ENCODE peak calls at places on chromosomes 11 and 22, in five cellular contexts. A is HepG2, B is A549, X is K562, K is GM12878. O is an unnamed sample.

GRCh38 chr11:112113539-112114457 is 27.1 kb downstream of the SDHD start:
- DNase-seq in A (peak), B (peak), X (peak), K (no peak), O (peak)

GRCh38 chr11:63813563-63814382 is 517 bp downstream of the SPINDOC start:
- DNase-seq in A (no peak), B (peak), X (peak), K (no peak), O (peak)

GRCh38 chr11:123103326-123103980 is 41.5 kb upstream of the HSPA8 start:
- DNase-seq in A (peak), B (peak), X (peak), K (no peak), O (peak)

GRCh38 chr11:120174866-120175265 is 36.0 kb upstream of the OAF start:
- DNase-seq in A (no peak), B (no peak), X (no peak), K (no peak), O (no peak)

GRCh38 chr22:30245985-30246901 is at the start of gene LIF:
- DNase-seq in A (no peak), B (no peak), X (peak), K (no peak), O (peak)

GRCh38 chr11:18064035-18064434 is 18.0 kb upstream of the TPH1 start:
- DNase-seq in A (no peak), B (no peak), X (no peak), K (no peak), O (no peak)

GRCh38 chr11:20669833-20670684 is 673 bp downstream of the NELL1 start:
- DNase-seq in A (no peak), B (no peak), X (no peak), K (no peak), O (peak)

GRCh38 chr11:92929168-92930053 is 40.0 kb upstream of the MTNR1B start:
- DNase-seq in A (no peak), B (no peak), X (no peak), K (no peak), O (no peak)

GRCh38 chr11:73797457-73797856 is 9.8 kb downstream of the MRPL48 start:
- DNase-seq in A (no peak), B (no peak), X (no peak), K (no peak), O (no peak)

DNA sequence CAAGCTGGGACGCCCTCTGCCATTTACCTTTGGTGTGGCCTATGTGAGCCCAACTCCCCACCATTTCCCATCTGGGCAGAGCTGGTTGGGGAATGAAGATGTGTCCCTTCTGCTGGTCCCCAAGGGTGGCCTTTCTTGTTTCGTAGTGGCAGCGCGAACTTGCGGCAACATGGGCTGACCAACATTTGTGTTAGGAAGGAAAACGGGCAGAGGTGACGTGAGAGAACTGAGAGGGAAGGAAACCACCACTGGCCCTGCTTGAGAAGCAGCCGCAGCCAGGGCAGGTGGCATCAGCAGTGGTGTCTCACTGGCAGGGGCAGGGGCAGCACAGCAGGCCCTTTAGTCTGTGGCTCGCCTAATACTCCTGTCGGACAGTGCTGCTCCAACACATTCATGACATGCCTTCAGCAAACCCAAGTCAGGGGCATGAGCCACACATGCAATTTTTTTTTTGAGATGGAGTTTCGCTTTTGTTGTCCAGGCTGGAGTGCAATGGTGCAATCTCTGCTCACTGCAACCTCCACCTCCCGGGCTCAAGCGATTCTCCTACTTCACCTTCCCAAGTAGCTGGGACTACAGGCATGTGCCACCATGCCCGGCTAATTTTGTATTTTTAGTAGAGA is 29.9 kb downstream of the LRRC74B start:
- DNase-seq in A (no peak), B (no peak), X (no peak), K (no peak), O (no peak)
- TF ChIP-seq REST in A (no peak), B (no peak), X (peak), K (no peak), O (no peak)

GRCh38 chr22:43312608-43313007 is 30.6 kb downstream of the SCUBE1 start:
- DNase-seq in A (no peak), B (no peak), X (no peak), K (no peak), O (no peak)

GRCh38 chr22:43313497-43314474 is 29.4 kb downstream of the SCUBE1 start:
- DNase-seq in A (no peak), B (no peak), X (no peak), K (no peak), O (peak)

GRCh38 chr22:43308451-43309235 is 34.5 kb downstream of the SCUBE1 start:
- DNase-seq in A (no peak), B (no peak), X (no peak), K (no peak), O (peak)

GRCh38 chr22:43310798-43311197 is 32.4 kb downstream of the SCUBE1 start:
- DNase-seq in A (no peak), B (no peak), X (no peak), K (no peak), O (no peak)

GRCh38 chr22:43310311-43310710 is 32.9 kb downstream of the SCUBE1 start:
- DNase-seq in A (no peak), B (no peak), X (peak), K (no peak), O (no peak)
- TF ChIP-seq JUNB in A (no peak), B (no peak), X (no peak), K (no peak), O (no peak)

DNA sequence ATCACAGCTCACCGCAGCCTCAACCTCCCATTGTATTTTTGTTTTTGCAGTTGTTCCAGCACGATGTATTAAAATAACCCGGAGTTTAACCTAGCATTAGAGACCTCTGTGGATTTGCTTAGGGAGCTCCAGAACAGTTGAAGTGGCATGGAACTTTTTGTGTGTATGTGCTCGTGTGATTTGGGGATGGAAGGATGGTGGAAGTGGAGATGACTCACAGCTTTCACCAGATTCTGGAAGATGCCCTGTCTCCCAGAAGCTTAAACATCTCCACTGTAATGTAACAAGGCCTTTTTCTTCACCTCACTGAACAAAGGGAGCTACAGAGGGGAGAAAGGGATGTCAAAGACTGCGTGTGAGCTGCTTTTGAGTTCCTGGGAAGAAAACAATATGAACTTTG is 226.2 kb downstream of the ADAMTS15 start:
- DNase-seq in A (no peak), B (no peak), X (no peak), K (no peak), O (no peak)
- TF ChIP-seq REST in A (no peak), B (no peak), X (no peak), K (no peak), O (no peak)

GRCh38 chr11:1498262-1498661 is 11.7 kb upstream of the MOB2 start:
- DNase-seq in A (no peak), B (no peak), X (no peak), K (no peak), O (no peak)

GRCh38 chr11:1497600-1497999 is 11.0 kb upstream of the MOB2 start:
- DNase-seq in A (no peak), B (no peak), X (no peak), K (no peak), O (no peak)

GRCh38 chr11:1500466-1501420 is 14.2 kb upstream of the MOB2 start:
- DNase-seq in A (no peak), B (no peak), X (no peak), K (no peak), O (no peak)

GRCh38 chr11:1499899-1500298 is 13.3 kb upstream of the MOB2 start:
- DNase-seq in A (no peak), B (no peak), X (no peak), K (no peak), O (no peak)

DNA sequence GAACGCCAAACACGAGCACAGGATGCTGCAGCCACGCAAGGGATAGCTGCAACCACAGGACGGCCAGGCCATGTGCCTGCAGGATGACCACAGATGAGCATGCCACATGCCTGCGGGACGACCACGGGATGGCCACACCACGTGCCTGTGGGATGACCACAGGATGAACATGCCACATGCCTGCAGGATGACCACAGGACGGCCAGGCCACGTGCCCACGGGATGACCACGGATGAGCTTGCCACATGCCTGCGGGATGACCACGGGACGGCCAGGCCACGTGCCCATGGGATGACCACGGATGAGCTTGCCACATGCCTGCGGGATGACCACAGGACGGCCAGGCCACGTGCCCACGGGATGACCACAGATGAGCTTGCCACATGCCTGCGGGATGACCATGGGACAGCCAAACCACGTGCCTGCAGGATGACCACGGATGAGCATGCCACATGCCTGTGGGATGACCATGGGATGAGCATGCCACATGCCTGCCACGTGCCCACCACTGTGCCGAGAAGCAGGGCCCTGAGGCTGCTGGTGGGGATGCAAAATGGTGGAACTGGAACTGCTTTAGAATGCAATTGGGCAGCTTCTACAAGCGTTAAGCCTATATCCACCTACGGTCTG is 12.8 kb upstream of the MOB2 start:
- DNase-seq in A (no peak), B (peak), X (no peak), K (no peak), O (no peak)
- TF ChIP-seq JUNB in A (no peak), B (no peak), X (no peak), K (no peak), O (no peak)

DNA sequence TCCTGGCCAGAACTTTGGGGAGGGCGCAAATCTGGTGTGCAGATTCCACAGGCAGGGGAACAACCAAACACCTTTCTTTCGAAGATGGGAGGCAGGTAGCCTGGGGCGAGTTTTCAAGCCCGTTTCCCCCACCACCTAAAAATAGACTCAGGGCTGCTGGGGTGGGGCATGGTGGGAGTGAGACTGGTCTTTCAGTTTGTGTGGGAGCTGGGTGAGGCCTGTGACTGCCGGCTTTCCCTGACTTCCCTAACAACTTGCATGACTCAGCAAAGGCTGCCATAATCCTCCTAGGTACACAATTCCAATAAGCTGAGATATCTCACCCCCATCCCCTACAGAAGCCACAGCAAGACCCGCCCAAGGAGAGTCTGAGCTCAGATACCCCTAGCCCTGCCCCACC is 4.3 kb upstream of the OR5B12 start:
- DNase-seq in A (no peak), B (no peak), X (no peak), K (no peak), O (no peak)
- TF ChIP-seq REST in A (no peak), B (no peak), X (no peak), K (no peak), O (no peak)

GRCh38 chr11:47688986-47689385 is 26.2 kb downstream of the AGBL2 start:
- DNase-seq in A (no peak), B (no peak), X (no peak), K (no peak), O (no peak)

GRCh38 chr11:47688101-47688500 is 27.1 kb downstream of the AGBL2 start:
- DNase-seq in A (no peak), B (no peak), X (no peak), K (no peak), O (no peak)

GRCh38 chr11:47689480-47689879 is 25.7 kb downstream of the AGBL2 start:
- DNase-seq in A (no peak), B (no peak), X (no peak), K (no peak), O (no peak)

DNA sequence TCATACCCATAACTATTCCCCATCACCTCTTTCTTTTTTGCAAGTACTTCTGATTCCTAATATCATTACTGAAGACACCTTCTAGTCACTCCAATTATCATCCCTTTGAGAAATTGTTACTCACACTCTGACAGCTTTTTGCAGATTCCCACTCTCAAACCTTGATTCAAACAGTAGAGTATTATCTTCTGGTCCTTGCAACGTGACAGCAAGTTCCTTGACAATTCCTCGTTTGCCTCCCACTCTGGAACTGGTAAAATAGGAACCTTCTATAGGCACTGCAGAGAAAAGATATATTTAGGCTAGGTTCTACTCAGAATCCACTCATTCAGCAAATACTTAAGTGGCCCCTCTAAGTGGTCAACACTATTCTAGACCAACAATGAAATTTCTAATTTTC is 23.2 kb downstream of the AGBL2 start:
- DNase-seq in A (no peak), B (no peak), X (no peak), K (no peak), O (no peak)
- TF ChIP-seq JUNB in A (no peak), B (no peak), X (no peak), K (no peak), O (no peak)

GRCh38 chr22:24592144-24592845 is 578 bp downstream of the LRRC75B start:
- DNase-seq in A (no peak), B (peak), X (no peak), K (no peak), O (peak)
- TF ChIP-seq REST in A (no peak), B (no peak), X (no peak), K (no peak), O (no peak)

GRCh38 chr11:118226781-118227180 is 2.0 kb upstream of the JAML start:
- DNase-seq in A (no peak), B (no peak), X (no peak), K (no peak), O (no peak)
- TF ChIP-seq JUNB in A (no peak), B (no peak), X (no peak), K (no peak), O (no peak)

DNA sequence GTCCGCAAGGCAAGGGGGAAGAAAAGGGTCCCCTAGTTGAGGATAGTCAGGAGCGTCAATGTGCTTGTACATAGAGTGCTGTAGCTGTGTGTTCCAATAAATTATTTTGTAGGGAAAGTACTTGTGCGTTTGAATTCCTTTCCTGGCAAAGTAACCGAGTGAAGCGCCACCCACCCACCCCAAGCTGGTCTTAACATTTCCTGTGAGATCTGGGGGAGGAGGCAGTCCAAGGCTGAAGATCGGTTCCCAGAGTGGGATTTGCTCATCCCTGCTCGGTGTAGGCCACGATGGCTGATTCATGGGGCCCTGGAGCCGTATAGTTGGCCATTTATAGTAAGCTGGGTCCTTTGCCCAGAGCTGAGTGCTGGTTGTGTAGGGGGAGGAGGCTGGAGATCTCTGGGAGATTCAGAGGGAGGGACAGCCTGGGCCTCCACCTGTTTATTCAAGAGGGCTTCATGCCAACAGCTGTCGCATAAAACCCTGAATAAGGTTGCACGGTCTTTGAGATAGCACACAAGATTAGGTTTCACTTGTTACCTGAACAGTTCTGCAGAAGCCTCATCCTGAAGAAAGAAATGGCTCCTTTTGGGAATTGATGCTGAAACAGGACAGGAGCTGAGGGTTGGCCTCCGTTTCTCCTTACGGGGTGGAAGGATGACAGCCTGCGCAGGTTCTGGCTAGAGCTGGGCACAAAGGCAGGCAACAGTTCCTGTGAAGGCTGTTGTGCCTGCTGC is 2.4 kb downstream of the ATF4 start:
- DNase-seq in A (no peak), B (peak), X (no peak), K (no peak), O (no peak)
- TF ChIP-seq REST in A (no peak), B (no peak), X (no peak), K (no peak), O (no peak)

DNA sequence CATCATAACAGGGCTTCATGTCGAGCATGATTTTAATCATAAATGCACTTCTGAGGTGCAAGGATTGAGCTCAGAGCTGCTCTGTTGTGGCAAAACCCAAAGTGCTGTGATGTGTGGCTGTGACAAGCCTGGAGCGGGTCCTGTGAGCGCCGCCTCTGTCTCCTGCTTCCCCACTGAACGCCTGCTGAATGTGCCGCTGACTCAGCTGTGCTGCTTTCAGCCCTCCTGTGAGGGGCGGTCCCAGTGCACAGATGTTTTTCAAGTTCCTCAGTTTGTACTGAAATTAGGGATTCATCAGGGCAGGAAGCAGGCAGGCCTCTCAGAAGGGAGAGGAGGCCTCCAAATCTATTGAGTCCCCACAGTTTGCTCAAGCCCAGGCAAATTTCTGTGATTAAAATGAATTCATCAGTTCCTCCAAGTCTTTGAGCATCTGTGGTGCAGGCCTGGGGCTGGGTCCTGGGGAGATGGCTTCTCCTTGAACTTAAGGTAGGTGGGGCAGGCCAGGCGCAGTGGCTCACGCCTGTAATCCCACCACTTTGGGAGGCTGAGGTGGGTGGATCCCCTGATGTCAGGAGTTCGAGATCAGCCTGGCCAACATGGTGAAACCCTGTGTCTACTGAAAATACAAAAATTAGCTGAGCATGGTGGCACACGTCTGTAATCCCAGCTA is 2.9 kb upstream of the GTSE1 start:
- DNase-seq in A (no peak), B (no peak), X (no peak), K (no peak), O (no peak)
- TF ChIP-seq JUNB in A (no peak), B (no peak), X (no peak), K (no peak), O (no peak)